ENCODE peak calls at places on chromosome 9, in seven cellular contexts. H is transverse colon, C is hepatocyte, S is uterus, B is epithelial cell of proximal tubule, N is NB4, P is right atrium auricular region. K is an unnamed sample.

GRCh38 chr9:98706651-98707103 is 2.1 kb downstream of the GABBR2 start:
- DNase-seq in H (no peak), C (no peak), S (no peak), B (no peak), N (peak), P (no peak), K (no peak)

GRCh38 chr9:124011460-124012301 is at the start of gene LHX2:
- DNase-seq in H (peak), C (peak), S (no peak), B (no peak), N (peak), P (no peak), K (peak)

GRCh38 chr9:110895141-110895912 is 142.9 kb downstream of the LPAR1 start:
- DNase-seq in H (peak), C (no peak), S (peak), B (no peak), N (no peak), P (peak), K (no peak)

GRCh38 chr9:114823416-114823815 is 17.6 kb upstream of the TNFSF15 start:
- DNase-seq in H (no peak), C (no peak), S (no peak), B (no peak), N (no peak), P (no peak), K (no peak)

GRCh38 chr9:37801287-37801850 is 772 bp downstream of the DCAF10 start:
- DNase-seq in H (peak), C (peak), S (no peak), B (no peak), N (peak), P (no peak), K (peak)

GRCh38 chr9:134570151-134570621 is 71.4 kb upstream of the COL5A1 start:
- DNase-seq in H (no peak), C (peak), S (peak), B (no peak), N (peak), P (peak), K (peak)

GRCh38 chr9:133554729-133555128 is 20.2 kb downstream of the ADAMTSL2 start:
- DNase-seq in H (no peak), C (no peak), S (no peak), B (no peak), N (no peak), P (no peak), K (no peak)

GRCh38 chr9:16414451-16414850 is 456.0 kb downstream of the BNC2 start:
- DNase-seq in H (no peak), C (no peak), S (no peak), B (no peak), N (no peak), P (no peak), K (no peak)

GRCh38 chr9:89996717-89997116 is 391.9 kb downstream of the GADD45G start:
- DNase-seq in H (peak), C (peak), S (no peak), B (no peak), N (peak), P (no peak), K (no peak)

GRCh38 chr9:20898885-20899554 is 132.4 kb downstream of the HACD4 start:
- DNase-seq in H (no peak), C (peak), S (no peak), B (no peak), N (no peak), P (no peak), K (no peak)

GRCh38 chr9:123208626-123209174 is 59.7 kb downstream of the STRBP start:
- DNase-seq in H (no peak), C (no peak), S (no peak), B (no peak), N (no peak), P (no peak), K (no peak)

GRCh38 chr9:133761641-133762248 is 23.6 kb upstream of the SARDH start:
- DNase-seq in H (no peak), C (no peak), S (no peak), B (no peak), N (no peak), P (no peak), K (no peak)

GRCh38 chr9:16505159-16505558 is 365.3 kb downstream of the BNC2 start:
- DNase-seq in H (no peak), C (peak), S (no peak), B (no peak), N (no peak), P (no peak), K (no peak)

GRCh38 chr9:83047839-83048775 is 14.8 kb downstream of the RASEF start:
- DNase-seq in H (peak), C (no peak), S (peak), B (peak), N (no peak), P (no peak), K (no peak)

GRCh38 chr9:95268681-95269080 is 48.8 kb downstream of the FANCC start:
- DNase-seq in H (no peak), C (peak), S (no peak), B (no peak), N (peak), P (no peak), K (peak)
- TF ChIP-seq CTCF in H (peak), C (peak), S (peak), B (peak), N (no peak), P (peak), K (no peak)

GRCh38 chr9:2817987-2818386 is 25.9 kb downstream of the PUM3 start:
- DNase-seq in H (no peak), C (peak), S (no peak), B (peak), N (no peak), P (no peak), K (no peak)

GRCh38 chr9:2819165-2819564 is 24.7 kb downstream of the PUM3 start:
- DNase-seq in H (no peak), C (no peak), S (no peak), B (no peak), N (no peak), P (no peak), K (no peak)

GRCh38 chr9:2815661-2816060 is 28.2 kb downstream of the PUM3 start:
- DNase-seq in H (no peak), C (no peak), S (no peak), B (no peak), N (no peak), P (no peak), K (no peak)

GRCh38 chr9:2818486-2819121 is 25.3 kb downstream of the PUM3 start:
- DNase-seq in H (no peak), C (no peak), S (no peak), B (no peak), N (no peak), P (no peak), K (no peak)

DNA sequence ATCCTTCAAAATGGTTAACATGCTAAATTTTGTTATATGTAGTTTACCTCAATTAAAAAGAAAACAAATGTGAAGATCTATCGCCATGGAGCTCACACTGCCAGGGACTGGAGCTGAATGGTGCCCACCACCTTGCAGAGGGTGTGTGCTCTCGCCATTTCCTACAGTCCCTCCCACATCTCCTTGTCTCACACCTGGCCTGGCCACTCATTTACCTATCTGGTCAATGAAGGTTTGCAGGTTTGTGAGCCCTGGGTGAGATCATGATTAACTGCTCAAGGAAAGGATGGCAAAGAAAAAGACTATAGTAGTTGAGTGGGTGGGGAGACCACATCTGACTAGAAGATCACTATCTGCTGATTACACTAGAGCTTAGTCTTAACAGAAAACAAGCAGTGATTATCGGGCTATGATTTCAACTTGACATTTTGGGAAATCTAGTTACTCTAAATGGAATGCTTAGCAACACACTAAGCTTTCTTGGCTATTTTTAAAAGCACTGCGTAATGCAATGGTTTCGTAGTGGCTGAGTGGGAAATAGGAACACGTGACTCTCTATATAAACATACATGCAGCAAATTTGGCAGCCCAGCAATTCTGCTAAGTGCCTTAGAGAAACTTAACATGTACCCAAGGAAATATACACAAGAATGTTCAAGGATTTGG is 27.3 kb downstream of the PUM3 start:
- DNase-seq in H (no peak), C (peak), S (no peak), B (peak), N (no peak), P (no peak), K (no peak)
- H3K4me3 ChIP-seq in H (no peak), C (no peak), S (no peak), B (no peak), N (no peak), P (no peak), K (no peak)

DNA sequence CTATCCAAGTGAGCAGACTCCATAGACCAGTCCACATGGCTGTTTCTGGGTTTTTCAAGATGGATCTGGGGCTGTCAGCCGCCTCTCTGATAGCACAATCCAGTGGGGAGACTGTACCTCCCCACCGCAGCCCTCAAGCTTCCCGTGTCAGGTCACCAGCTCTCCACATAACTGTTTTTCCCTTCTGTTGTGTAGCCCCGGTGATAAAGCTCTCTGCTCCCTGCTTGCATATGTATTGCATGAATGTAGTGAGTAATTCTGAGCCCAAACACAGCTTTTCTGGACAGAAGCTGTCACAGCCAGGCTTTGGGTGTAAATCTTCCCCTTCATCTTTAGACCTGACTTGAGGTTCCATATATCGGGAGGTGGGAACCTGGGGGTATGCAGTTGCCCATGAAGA is 23.1 kb upstream of the CFAP157 start:
- DNase-seq in H (no peak), C (peak), S (no peak), B (no peak), N (no peak), P (no peak), K (no peak)
- TF ChIP-seq CTCF in H (no peak), C (no peak), S (no peak), B (no peak), N (no peak), P (no peak), K (no peak)

DNA sequence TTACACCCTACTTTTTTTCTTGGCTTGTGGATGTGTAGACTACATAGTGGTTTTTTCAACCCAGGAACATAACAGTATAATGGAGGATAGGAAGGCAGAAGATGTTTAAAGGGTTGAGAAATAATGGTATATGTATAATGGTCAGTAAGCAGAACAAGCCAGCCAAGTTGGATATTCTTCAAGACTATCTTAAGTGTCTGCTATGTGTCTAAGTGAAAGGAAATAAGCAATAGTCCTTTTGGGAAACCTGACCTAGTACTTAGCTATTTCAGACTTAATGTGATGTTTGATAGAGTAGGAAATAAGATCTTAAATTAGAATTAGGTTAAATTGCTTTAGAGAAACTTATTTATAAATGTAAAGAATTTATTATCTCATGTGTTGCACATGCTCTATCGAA is 85.7 kb downstream of the PTPDC1 start:
- DNase-seq in H (no peak), C (no peak), S (no peak), B (no peak), N (no peak), P (no peak), K (no peak)
- H3K4me3 ChIP-seq in H (peak), C (no peak), S (no peak), B (peak), N (peak), P (no peak), K (no peak)